ENCODE peak calls at places on chromosomes 1 and 21, in six cellular contexts. R is testis, V is fibroblast of lung, O is prostate gland, F is psoas muscle, G is mesenchymal stem cell. C is an unnamed sample.

GRCh38 chr1:197526736-197527371 is 248.4 kb downstream of the DENND1B start:
- DNase-seq in R (no peak), O (no peak), G (peak; percentile 36), F (no peak), V (peak; percentile 63), C (no peak)

GRCh38 chr1:155978973-155979429 is 654 bp upstream of the ARHGEF2 start:
- DNase-seq in O (no peak), V (peak; percentile 54), G (peak; percentile 61), F (no peak), R (no peak), C (peak; percentile 72)

GRCh38 chr1:216475659-216476276 is 52.5 kb upstream of the USH2A start:
- DNase-seq in O (no peak), F (no peak), G (no peak), R (no peak), V (no peak), C (no peak)

GRCh38 chr1:34985063-34985770 is at the start of gene TMEM35B:
- DNase-seq in R (peak; percentile 75), O (peak; percentile 49), V (peak; percentile 47), G (peak; percentile 65), F (peak; percentile 73), C (peak; percentile 75)

GRCh38 chr1:201226178-201226514 is 35.5 kb downstream of the IGFN1 start:
- DNase-seq in V (no peak), R (no peak), O (no peak), G (no peak), F (no peak), C (no peak)

GRCh38 chr21:16426936-16427335 is 697.2 kb downstream of the USP25 start:
- DNase-seq in V (no peak), R (no peak), O (no peak), G (no peak), F (no peak), C (no peak)

GRCh38 chr1:56063461-56063860 is 515.9 kb downstream of the PLPP3 start:
- DNase-seq in V (no peak), R (peak; percentile 82), F (peak; percentile 35), O (no peak), G (no peak), C (no peak)

GRCh38 chr1:8818325-8818775 is 910 bp upstream of the RERE start:
- DNase-seq in F (no peak), O (peak; percentile 47), V (peak; percentile 82), R (peak; percentile 48), G (peak; percentile 85), C (peak; percentile 74)

GRCh38 chr1:174785506-174785905 is 214.2 kb upstream of the CACYBP start:
- DNase-seq in O (no peak), F (no peak), V (no peak), G (no peak), R (no peak), C (no peak)

GRCh38 chr21:39938086-39938611 is 70.9 kb downstream of the PCP4 start:
- DNase-seq in V (no peak), O (peak; percentile 42), R (no peak), G (no peak), F (no peak), C (no peak)

GRCh38 chr1:236535656-236536293 is 12.0 kb downstream of the LGALS8 start:
- DNase-seq in V (no peak), R (no peak), F (no peak), O (no peak), G (no peak), C (no peak)

GRCh38 chr1:169236143-169236542 is 129.7 kb downstream of the ATP1B1 start:
- DNase-seq in V (peak; percentile 24), O (no peak), F (no peak), G (no peak), R (peak; percentile 56), C (no peak)

GRCh38 chr1:206672011-206672688 is 12.6 kb upstream of the MAPKAPK2 start:
- DNase-seq in F (no peak), R (no peak), V (no peak), G (peak; percentile 28), O (no peak), C (no peak)

GRCh38 chr1:216742625-216743024 is 19.4 kb upstream of the ESRRG start:
- DNase-seq in F (no peak), O (no peak), V (peak; percentile 56), G (peak; percentile 33), R (no peak), C (no peak)

GRCh38 chr1:31488528-31488927 is 75.5 kb downstream of the SERINC2 start:
- DNase-seq in O (no peak), G (no peak), F (no peak), V (no peak), R (no peak), C (no peak)

GRCh38 chr1:99843760-99844159 is 6.4 kb upstream of the AGL start:
- DNase-seq in V (no peak), O (no peak), R (no peak), G (no peak), F (no peak), C (no peak)

GRCh38 chr1:226945106-226945857 is 5.2 kb downstream of the COQ8A start:
- DNase-seq in F (peak; percentile 55), V (no peak), R (no peak), O (peak; percentile 22), G (no peak), C (no peak)

GRCh38 chr1:221845650-221846371 is 103.9 kb upstream of the DUSP10 start:
- DNase-seq in O (peak; percentile 76), V (peak; percentile 87), F (peak; percentile 39), R (peak; percentile 18), G (peak; percentile 80), C (no peak)

GRCh38 chr1:81449786-81450185 is 350.9 kb upstream of the ADGRL2 start:
- DNase-seq in G (peak; percentile 45), R (no peak), F (no peak), V (no peak), O (no peak), C (no peak)

GRCh38 chr1:100556925-100557605 is 19.1 kb downstream of the GPR88 start:
- DNase-seq in O (no peak), F (no peak), V (no peak), G (peak; percentile 5), R (no peak), C (no peak)

GRCh38 chr1:156851779-156852413 is 7.0 kb downstream of the INSRR start:
- DNase-seq in O (no peak), F (no peak), R (peak; percentile 50), V (no peak), G (no peak), C (no peak)

GRCh38 chr1:165039996-165040395 is 316.5 kb downstream of the LMX1A start:
- DNase-seq in O (no peak), G (no peak), F (no peak), V (no peak), R (no peak), C (no peak)

GRCh38 chr1:58575831-58576726 is 973 bp downstream of the TACSTD2 start:
- DNase-seq in G (no peak), R (peak; percentile 28), F (no peak), V (no peak), O (peak; percentile 61), C (no peak)

GRCh38 chr1:58574816-58575215 is 2.2 kb downstream of the TACSTD2 start:
- DNase-seq in O (no peak), G (no peak), R (no peak), V (no peak), F (no peak), C (no peak)

GRCh38 chr1:58580186-58580585 is 3.1 kb upstream of the TACSTD2 start:
- DNase-seq in F (no peak), G (peak; percentile 35), V (peak; percentile 51), R (no peak), O (no peak), C (no peak)

GRCh38 chr1:58576727-58577675 is at the start of gene TACSTD2:
- DNase-seq in R (peak; percentile 16), O (peak; percentile 96), F (peak; percentile 25), G (peak; percentile 18), V (no peak), C (no peak)

DNA sequence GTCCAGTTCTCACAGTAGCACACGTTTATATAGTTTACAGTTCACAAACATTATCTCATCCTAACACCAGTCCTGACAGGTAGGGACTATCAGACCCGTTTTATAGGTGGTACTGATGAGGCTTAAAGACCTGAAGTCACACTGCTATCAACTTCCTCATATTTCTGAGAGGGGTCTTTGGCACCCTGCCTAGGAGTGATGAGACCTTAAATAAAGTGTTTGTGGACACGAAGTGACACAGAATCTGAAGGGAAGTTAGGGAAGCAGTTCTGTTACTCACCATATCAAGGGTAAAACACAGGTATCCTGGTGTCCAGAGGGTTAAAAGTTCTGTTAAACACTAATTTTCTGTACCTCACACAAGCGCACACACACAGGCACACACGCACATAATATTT is 623 bp upstream of the TACSTD2 start:
- DNase-seq in V (no peak), O (no peak), F (no peak), G (no peak), R (no peak), C (no peak)
- H3K4me3 ChIP-seq in V (no peak overlapping the region), O (peak overlapping the region; percentile 52), F (no peak overlapping the region), G (no peak overlapping the region), R (no peak overlapping the region), C (no peak overlapping the region)

GRCh38 chr1:181318022-181318857 is 165.1 kb upstream of the CACNA1E start:
- DNase-seq in O (no peak), V (no peak), F (no peak), G (no peak), R (no peak), C (peak; percentile 31)

GRCh38 chr1:181314959-181315358 is 168.4 kb upstream of the CACNA1E start:
- DNase-seq in F (no peak), V (no peak), R (no peak), O (no peak), G (no peak), C (no peak)

GRCh38 chr1:181317261-181317924 is 165.9 kb upstream of the CACNA1E start:
- DNase-seq in O (no peak), R (no peak), F (no peak), G (no peak), V (no peak), C (no peak)

GRCh38 chr1:181319903-181320302 is 163.4 kb upstream of the CACNA1E start:
- DNase-seq in F (no peak), V (no peak), O (no peak), R (no peak), G (no peak), C (no peak)

GRCh38 chr1:181318858-181319235 is 164.5 kb upstream of the CACNA1E start:
- DNase-seq in O (no peak), G (no peak), V (no peak), F (no peak), R (no peak), C (peak; percentile 70)
- H3K4me3 ChIP-seq in O (no peak overlapping the region), G (no peak overlapping the region), V (no peak overlapping the region), F (peak overlapping the region; percentile 31), R (peak overlapping the region; percentile 39), C (no peak overlapping the region)

GRCh38 chr21:31413698-31414097 is 69.6 kb upstream of the TIAM1 start:
- DNase-seq in R (no peak), F (no peak), G (no peak), O (no peak), V (no peak), C (no peak)
- H3K4me3 ChIP-seq in R (no peak overlapping the region), F (no peak overlapping the region), G (no peak overlapping the region), O (no peak overlapping the region), V (no peak overlapping the region), C (no peak overlapping the region)

GRCh38 chr1:11358991-11359390 is 86.0 kb downstream of the UBIAD1 start:
- DNase-seq in G (no peak), R (no peak), V (no peak), O (no peak), F (no peak), C (no peak)
- H3K4me3 ChIP-seq in G (no peak overlapping the region), R (no peak overlapping the region), V (no peak overlapping the region), O (no peak overlapping the region), F (no peak overlapping the region), C (no peak overlapping the region)